ENCODE peak calls at places on chromosomes 5 and 9, in five cellular contexts. S is DMS153, C is mesothelial cell of epicardium, F is fibroblast of the conjunctiva, L is WERI-Rb-1. B is an unnamed sample.
A peak's percentile ranks its signal among the peaks of the same experiment; 100 is the strongest.

GRCh38 chr9:15307523-15307841 is 466 bp upstream of the TTC39B start:
- DNase-seq in S (no peak), C (no peak), F (no peak), L (no peak), B (no peak)

GRCh38 chr9:137357166-137357565 is 55.1 kb upstream of the NRARP start:
- DNase-seq in S (no peak), C (no peak), F (no peak), L (no peak), B (no peak)

GRCh38 chr9:34145165-34145564 is 18.7 kb upstream of the DCAF12 start:
- DNase-seq in S (no peak), C (no peak), F (no peak), L (no peak), B (no peak)

GRCh38 chr5:66892715-66893114 is 296.5 kb downstream of the MAST4 start:
- DNase-seq in S (no peak), C (no peak), F (no peak), L (no peak), B (no peak)

GRCh38 chr9:99181621-99182020 is 40.1 kb downstream of the ALG2 start:
- DNase-seq in S (no peak), C (no peak), F (no peak), L (no peak), B (no peak)

GRCh38 chr9:89475891-89476440 is 21.9 kb downstream of the SEMA4D start:
- DNase-seq in S (no peak), C (no peak), F (no peak), L (no peak), B (no peak)

GRCh38 chr9:70340572-70340971 is 73.9 kb downstream of the KLF9 start:
- DNase-seq in S (no peak), C (no peak), F (peak; percentile 34), L (no peak), B (no peak)

GRCh38 chr5:132265336-132266030 is 8.0 kb downstream of the PDLIM4 start:
- DNase-seq in S (no peak), C (peak; percentile 67), F (peak; percentile 89), L (no peak), B (no peak)

GRCh38 chr9:124054671-124055212 is 43.2 kb downstream of the LHX2 start:
- DNase-seq in S (peak; percentile 55), C (no peak), F (no peak), L (no peak), B (no peak)

GRCh38 chr9:77897292-77897691 is 134.3 kb downstream of the GNAQ start:
- DNase-seq in S (no peak), C (no peak), F (no peak), L (no peak), B (no peak)

GRCh38 chr5:94375801-94376200 is 242.6 kb downstream of the KIAA0825 start:
- DNase-seq in S (peak; percentile 14), C (no peak), F (no peak), L (no peak), B (no peak)

GRCh38 chr9:76458903-76459690 is at the start of gene GCNT1:
- DNase-seq in S (peak; percentile 89), C (peak; percentile 92), F (peak; percentile 73), L (peak; percentile 94), B (no peak)

GRCh38 chr9:91694081-91694870 is 255.8 kb downstream of the ROR2 start:
- DNase-seq in S (peak; percentile 46), C (no peak), F (no peak), L (no peak), B (no peak)

GRCh38 chr9:116039312-116039711 is 114.3 kb upstream of the PAPPA start:
- DNase-seq in S (no peak), C (no peak), F (no peak), L (no peak), B (no peak)

GRCh38 chr9:110282767-110283136 is 26.4 kb upstream of the TXN start:
- DNase-seq in S (no peak), C (no peak), F (no peak), L (no peak), B (no peak)

GRCh38 chr5:17187401-17187800 is 30.0 kb upstream of the BASP1 start:
- DNase-seq in S (no peak), C (no peak), F (no peak), L (peak; percentile 45), B (no peak)